ENCODE peak calls at places on chromosomes 16 and 17, in five cellular contexts. T, Q, Y, U and R are unnamed samples.

GRCh38 chr16:85421338-85422123 is 191.6 kb upstream of the GSE1 start:
- DNase-seq in T (peak; percentile 28), Q (no peak), Y (no peak), U (no peak), R (peak; percentile 13)

GRCh38 chr16:48206594-48207242 is 37.4 kb upstream of the LONP2 start:
- DNase-seq in T (no peak), Q (no peak), Y (no peak), U (no peak), R (no peak)

GRCh38 chr17:65121916-65122821 is 15.0 kb upstream of the RGS9 start:
- DNase-seq in T (no peak), Q (no peak), Y (no peak), U (no peak), R (no peak)

GRCh38 chr16:74667215-74667765 is 613 bp upstream of the RFWD3 start:
- DNase-seq in T (peak; percentile 60), Q (peak; percentile 35), Y (no peak), U (peak; percentile 79), R (peak; percentile 27)

GRCh38 chr17:2418572-2418971 is 17.7 kb upstream of the MNT start:
- DNase-seq in T (no peak), Q (no peak), Y (no peak), U (no peak), R (no peak)

GRCh38 chr17:31907342-31907975 is 6.0 kb upstream of the UTP6 start:
- DNase-seq in T (no peak), Q (no peak), Y (no peak), U (no peak), R (no peak)

GRCh38 chr17:32298721-32299578 is 33.3 kb downstream of the RHBDL3 start:
- DNase-seq in T (no peak), Q (no peak), Y (no peak), U (peak; percentile 48), R (peak; percentile 37)

GRCh38 chr17:6347776-6348175 is 87.1 kb downstream of the AIPL1 start:
- DNase-seq in T (no peak), Q (no peak), Y (no peak), U (no peak), R (no peak)

GRCh38 chr17:56887552-56888467 is 26.0 kb downstream of the TRIM25 start:
- DNase-seq in T (no peak), Q (no peak), Y (peak; percentile 54), U (no peak), R (no peak)

GRCh38 chr16:73219176-73219575 is 171.2 kb upstream of the ZFHX3 start:
- DNase-seq in T (no peak), Q (no peak), Y (no peak), U (no peak), R (no peak)
- TF ChIP-seq CTCF in T (no peak), Q (no peak), Y (peak; percentile 21), U (peak; percentile 17), R (no peak)

GRCh38 chr16:81878529-81878928 is 99.4 kb downstream of the PLCG2 start:
- DNase-seq in T (no peak), Q (no peak), Y (no peak), U (no peak), R (no peak)

GRCh38 chr16:81880816-81881215 is 101.7 kb downstream of the PLCG2 start:
- DNase-seq in T (no peak), Q (no peak), Y (no peak), U (no peak), R (no peak)

GRCh38 chr16:81882559-81882958 is 103.5 kb downstream of the PLCG2 start:
- DNase-seq in T (no peak), Q (no peak), Y (no peak), U (no peak), R (no peak)

GRCh38 chr16:81881228-81881627 is 102.1 kb downstream of the PLCG2 start:
- DNase-seq in T (no peak), Q (no peak), Y (no peak), U (no peak), R (no peak)

GRCh38 chr16:81879625-81880024 is 100.5 kb downstream of the PLCG2 start:
- DNase-seq in T (peak; percentile 68), Q (no peak), Y (no peak), U (peak; percentile 16), R (no peak)
- TF ChIP-seq CTCF in T (peak; percentile 83), Q (no peak), Y (no peak), U (peak; percentile 50), R (no peak)

DNA sequence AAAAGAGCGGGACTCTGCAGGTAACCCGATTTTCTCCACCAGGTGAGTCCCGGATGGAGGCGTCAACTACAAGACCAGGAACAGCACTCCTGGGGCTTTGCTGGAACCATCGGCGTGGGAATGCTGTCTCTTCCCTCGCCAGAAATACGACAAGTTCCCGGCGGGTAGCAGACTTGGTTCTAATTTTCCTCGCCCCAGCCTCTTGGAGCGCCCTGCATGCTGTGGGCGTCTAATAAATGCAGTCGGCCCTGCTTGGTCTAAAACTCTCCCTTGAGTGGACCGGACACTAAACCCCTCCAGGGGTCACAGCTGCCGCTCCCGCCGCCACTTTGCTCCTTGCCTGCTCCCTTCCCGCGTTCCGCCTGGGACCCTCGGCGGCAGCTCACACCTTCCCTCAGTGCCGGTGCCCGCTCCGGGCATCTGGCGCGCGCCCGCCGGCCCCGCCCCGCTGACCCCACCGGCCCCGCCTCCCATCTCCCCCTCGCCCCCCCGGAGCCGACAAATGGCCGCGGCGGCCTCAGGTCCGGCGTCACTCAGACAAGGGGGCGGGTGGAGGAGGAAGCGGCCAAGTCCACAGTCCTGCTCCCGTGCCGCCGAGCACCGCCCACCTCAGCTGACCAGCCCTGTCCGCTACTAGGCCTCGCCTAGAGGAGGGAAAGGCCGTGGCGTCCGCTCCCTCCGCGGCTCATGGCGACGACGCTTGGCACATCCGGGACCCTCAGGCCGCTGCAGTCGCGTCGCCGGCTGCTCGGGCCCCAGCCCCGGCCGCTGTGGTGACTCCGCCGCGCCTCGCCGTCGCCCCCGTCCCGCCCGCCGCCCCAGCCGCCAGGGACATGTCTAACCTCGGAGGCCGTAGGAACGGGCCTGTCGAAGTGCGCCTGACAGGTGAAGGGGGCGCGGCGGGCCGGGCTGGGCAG is 65.8 kb downstream of the KPNA2 start:
- DNase-seq in T (peak; percentile 94), Q (peak; percentile 72), Y (peak; percentile 83), U (peak; percentile 88), R (peak; percentile 92)
- TF ChIP-seq CTCF in T (no peak), Q (no peak), Y (no peak), U (no peak), R (no peak)

GRCh38 chr17:66733759-66734158 is 101.2 kb upstream of the CACNG5 start:
- DNase-seq in T (no peak), Q (no peak), Y (no peak), U (no peak), R (no peak)

GRCh38 chr17:66734544-66734943 is 100.4 kb upstream of the CACNG5 start:
- DNase-seq in T (no peak), Q (no peak), Y (no peak), U (no peak), R (no peak)

GRCh38 chr17:66739553-66739952 is 95.4 kb upstream of the CACNG5 start:
- DNase-seq in T (no peak), Q (no peak), Y (no peak), U (no peak), R (no peak)

GRCh38 chr17:66740226-66740625 is 94.7 kb upstream of the CACNG5 start:
- DNase-seq in T (no peak), Q (no peak), Y (no peak), U (no peak), R (no peak)

GRCh38 chr17:66737524-66737923 is 97.4 kb upstream of the CACNG5 start:
- DNase-seq in T (peak; percentile 54), Q (no peak), Y (no peak), U (peak; percentile 79), R (peak; percentile 46)
- TF ChIP-seq CTCF in T (no peak), Q (no peak), Y (no peak), U (peak; percentile 62), R (peak; percentile 31)